ENCODE peak calls at places on chromosome 12, in nine cellular contexts. U, J, K, T, P, D, X, G and I are unnamed samples.

GRCh38 chr12:63294327-63294632 is 143.3 kb upstream of the AVPR1A start:
- DNase-seq in U (no peak), J (peak), K (no peak), T (peak), P (no peak), D (peak), X (peak), G (no peak), I (peak)

GRCh38 chr12:100221523-100221922 is 20.9 kb downstream of the ACTR6 start:
- DNase-seq in U (no peak), J (no peak), K (no peak), T (no peak), P (no peak), D (peak), X (no peak), G (no peak), I (no peak)

GRCh38 chr12:118050972-118051910 is 9.7 kb downstream of the WSB2 start:
- DNase-seq in U (no peak), J (no peak), K (no peak), T (no peak), P (no peak), D (no peak), X (no peak), G (no peak), I (no peak)

GRCh38 chr12:67449591-67450052 is 180.5 kb downstream of the CAND1 start:
- DNase-seq in U (no peak), J (no peak), K (no peak), T (no peak), P (no peak), D (no peak), X (no peak), G (no peak), I (no peak)

GRCh38 chr12:77342275-77342674 is 276.9 kb upstream of the E2F7 start:
- DNase-seq in U (no peak), J (no peak), K (no peak), T (no peak), P (no peak), D (no peak), X (no peak), G (no peak), I (no peak)

GRCh38 chr12:81417056-81417455 is 339.2 kb downstream of the ACSS3 start:
- DNase-seq in U (no peak), J (no peak), K (no peak), T (no peak), P (no peak), D (no peak), X (no peak), G (no peak), I (no peak)

GRCh38 chr12:1496162-1496925 is 98.0 kb downstream of the FBXL14 start:
- DNase-seq in U (peak), J (peak), K (no peak), T (peak), P (no peak), D (peak), X (no peak), G (no peak), I (no peak)

GRCh38 chr12:67697981-67698380 is 49.4 kb downstream of the DYRK2 start:
- DNase-seq in U (no peak), J (peak), K (no peak), T (no peak), P (no peak), D (no peak), X (no peak), G (no peak), I (peak)

GRCh38 chr12:110266980-110267620 is 13.9 kb upstream of the ATP2A2 start:
- DNase-seq in U (no peak), J (peak), K (peak), T (peak), P (peak), D (peak), X (no peak), G (no peak), I (peak)

GRCh38 chr12:22665476-22665875 is 40.5 kb downstream of the ETNK1 start:
- DNase-seq in U (no peak), J (no peak), K (no peak), T (no peak), P (no peak), D (no peak), X (no peak), G (no peak), I (no peak)

GRCh38 chr12:57517187-57517586 is 3.1 kb downstream of the DDIT3 start:
- DNase-seq in U (no peak), J (peak), K (no peak), T (peak), P (no peak), D (peak), X (no peak), G (no peak), I (peak)

GRCh38 chr12:72277415-72277814 is 5.2 kb downstream of the TRHDE start:
- DNase-seq in U (no peak), J (peak), K (no peak), T (peak), P (no peak), D (peak), X (no peak), G (no peak), I (peak)

GRCh38 chr12:106907846-106908245 is 47.9 kb upstream of the TMEM263 start:
- DNase-seq in U (no peak), J (no peak), K (no peak), T (no peak), P (no peak), D (no peak), X (no peak), G (no peak), I (no peak)

GRCh38 chr12:91126516-91126915 is 15.2 kb upstream of the LUM start:
- DNase-seq in U (no peak), J (peak), K (no peak), T (no peak), P (no peak), D (peak), X (no peak), G (no peak), I (no peak)

GRCh38 chr12:54411398-54412241 is 7.4 kb downstream of the ITGA5 start:
- DNase-seq in U (peak), J (peak), K (no peak), T (peak), P (peak), D (peak), X (peak), G (peak), I (peak)

GRCh38 chr12:105740337-105740736 is 398.4 kb downstream of the NUAK1 start:
- DNase-seq in U (no peak), J (no peak), K (peak), T (no peak), P (no peak), D (no peak), X (no peak), G (peak), I (no peak)

GRCh38 chr12:497501-498160 is 37.9 kb downstream of the B4GALNT3 start:
- DNase-seq in U (peak), J (no peak), K (peak), T (no peak), P (no peak), D (peak), X (peak), G (no peak), I (no peak)

GRCh38 chr12:42612258-42612608 is 22.7 kb upstream of the PRICKLE1 start:
- DNase-seq in U (no peak), J (peak), K (no peak), T (no peak), P (no peak), D (no peak), X (no peak), G (no peak), I (peak)

GRCh38 chr12:110546339-110546738 is 36.8 kb downstream of the PPTC7 start:
- DNase-seq in U (no peak), J (peak), K (no peak), T (peak), P (no peak), D (peak), X (peak), G (no peak), I (peak)

GRCh38 chr12:96472384-96472783 is 17.0 kb upstream of the CFAP54 start:
- DNase-seq in U (no peak), J (no peak), K (no peak), T (no peak), P (peak), D (no peak), X (no peak), G (no peak), I (no peak)

GRCh38 chr12:13135336-13136178 is 32.1 kb upstream of the GSG1 start:
- DNase-seq in U (peak), J (peak), K (no peak), T (peak), P (peak), D (peak), X (peak), G (peak), I (peak)

GRCh38 chr12:15274561-15274967 is 47.7 kb upstream of the PTPRO start:
- DNase-seq in U (no peak), J (no peak), K (no peak), T (no peak), P (no peak), D (peak), X (peak), G (no peak), I (no peak)

GRCh38 chr12:15273896-15274295 is 48.4 kb upstream of the PTPRO start:
- DNase-seq in U (no peak), J (no peak), K (no peak), T (no peak), P (no peak), D (no peak), X (no peak), G (no peak), I (no peak)

GRCh38 chr12:15265868-15266267 is 44.7 kb upstream of the RERG start:
- DNase-seq in U (no peak), J (no peak), K (no peak), T (no peak), P (no peak), D (no peak), X (no peak), G (no peak), I (no peak)

GRCh38 chr12:15268927-15269552 is 47.8 kb upstream of the RERG start:
- DNase-seq in U (peak), J (peak), K (peak), T (peak), P (peak), D (peak), X (peak), G (peak), I (peak)
- TF ChIP-seq CTCF in U (peak), J (peak), K (peak), T (peak), P (peak), D (peak), X (peak), G (peak), I (peak)

GRCh38 chr12:121858318-121858661 is 369 bp downstream of the HPD start:
- DNase-seq in U (no peak), J (no peak), K (no peak), T (no peak), P (no peak), D (no peak), X (no peak), G (no peak), I (no peak)

GRCh38 chr12:121857322-121858246 is 1.1 kb downstream of the HPD start:
- DNase-seq in U (peak), J (peak), K (peak), T (no peak), P (no peak), D (no peak), X (no peak), G (no peak), I (peak)

GRCh38 chr12:121861549-121862254 is 3.0 kb upstream of the HPD start:
- DNase-seq in U (no peak), J (peak), K (peak), T (peak), P (peak), D (no peak), X (no peak), G (peak), I (peak)

GRCh38 chr12:121858662-121859572 is at the start of gene HPD:
- DNase-seq in U (peak), J (peak), K (peak), T (peak), P (no peak), D (peak), X (peak), G (peak), I (peak)

GRCh38 chr12:121860257-121860656 is 1.6 kb upstream of the HPD start:
- DNase-seq in U (no peak), J (no peak), K (no peak), T (no peak), P (no peak), D (no peak), X (no peak), G (no peak), I (no peak)
- H3K27ac ChIP-seq in U (no peak), J (no peak), K (no peak), T (no peak), P (no peak), D (no peak), X (no peak), G (no peak), I (no peak)

GRCh38 chr12:127381043-127381668 is 885.8 kb upstream of the TMEM132C start:
- DNase-seq in U (peak), J (peak), K (peak), T (no peak), P (peak), D (peak), X (no peak), G (peak), I (peak)
- H2AFZ ChIP-seq in U (no peak), J (peak), K (peak), T (peak), P (peak), D (peak), X (peak), G (no peak), I (peak)

GRCh38 chr12:49942921-49943662 is 7.4 kb upstream of the AQP2 start:
- DNase-seq in U (peak), J (no peak), K (no peak), T (no peak), P (no peak), D (peak), X (peak), G (no peak), I (no peak)

GRCh38 chr12:49941556-49942511 is 8.7 kb upstream of the AQP2 start:
- DNase-seq in U (peak), J (no peak), K (no peak), T (no peak), P (no peak), D (no peak), X (no peak), G (no peak), I (no peak)

GRCh38 chr12:49943663-49943945 is 6.9 kb upstream of the AQP2 start:
- DNase-seq in U (no peak), J (no peak), K (no peak), T (no peak), P (no peak), D (no peak), X (no peak), G (no peak), I (no peak)

GRCh38 chr12:49944046-49944445 is 6.5 kb upstream of the AQP2 start:
- DNase-seq in U (peak), J (no peak), K (no peak), T (no peak), P (no peak), D (no peak), X (no peak), G (no peak), I (no peak)

DNA sequence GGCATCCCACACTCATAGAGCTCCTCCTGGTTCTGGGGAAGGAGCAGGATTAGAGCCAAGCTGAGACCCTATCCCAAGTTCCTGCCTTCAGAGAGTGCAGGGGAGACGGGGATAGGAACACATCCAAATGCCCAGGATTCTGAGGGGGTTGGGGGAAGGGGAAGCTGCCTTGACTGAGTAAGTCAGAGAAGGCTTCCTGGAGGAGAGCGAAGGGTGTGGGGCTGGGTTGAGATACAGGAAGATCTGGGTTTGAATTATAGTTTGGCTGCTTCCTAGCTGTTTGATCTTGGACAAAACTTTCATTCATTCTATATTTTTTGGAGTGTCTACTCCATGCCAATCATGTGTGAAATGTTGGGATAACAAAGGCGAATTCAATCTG is 8.0 kb upstream of the AQP2 start:
- DNase-seq in U (no peak), J (no peak), K (no peak), T (no peak), P (no peak), D (no peak), X (no peak), G (no peak), I (no peak)
- TF ChIP-seq CTCF in U (no peak), J (no peak), K (no peak), T (no peak), P (no peak), D (no peak), X (no peak), G (no peak), I (no peak)

GRCh38 chr12:124539084-124540041 is 28.0 kb downstream of the NCOR2 start:
- DNase-seq in U (no peak), J (no peak), K (no peak), T (no peak), P (no peak), D (no peak), X (no peak), G (no peak), I (no peak)

GRCh38 chr12:124537525-124538193 is 29.8 kb downstream of the NCOR2 start:
- DNase-seq in U (no peak), J (no peak), K (no peak), T (no peak), P (no peak), D (no peak), X (no peak), G (no peak), I (no peak)

GRCh38 chr12:124536613-124537012 is 30.8 kb downstream of the NCOR2 start:
- DNase-seq in U (no peak), J (peak), K (no peak), T (peak), P (no peak), D (no peak), X (no peak), G (no peak), I (peak)

GRCh38 chr12:124535066-124535740 is 32.2 kb downstream of the NCOR2 start:
- DNase-seq in U (no peak), J (no peak), K (no peak), T (no peak), P (no peak), D (no peak), X (no peak), G (no peak), I (no peak)

DNA sequence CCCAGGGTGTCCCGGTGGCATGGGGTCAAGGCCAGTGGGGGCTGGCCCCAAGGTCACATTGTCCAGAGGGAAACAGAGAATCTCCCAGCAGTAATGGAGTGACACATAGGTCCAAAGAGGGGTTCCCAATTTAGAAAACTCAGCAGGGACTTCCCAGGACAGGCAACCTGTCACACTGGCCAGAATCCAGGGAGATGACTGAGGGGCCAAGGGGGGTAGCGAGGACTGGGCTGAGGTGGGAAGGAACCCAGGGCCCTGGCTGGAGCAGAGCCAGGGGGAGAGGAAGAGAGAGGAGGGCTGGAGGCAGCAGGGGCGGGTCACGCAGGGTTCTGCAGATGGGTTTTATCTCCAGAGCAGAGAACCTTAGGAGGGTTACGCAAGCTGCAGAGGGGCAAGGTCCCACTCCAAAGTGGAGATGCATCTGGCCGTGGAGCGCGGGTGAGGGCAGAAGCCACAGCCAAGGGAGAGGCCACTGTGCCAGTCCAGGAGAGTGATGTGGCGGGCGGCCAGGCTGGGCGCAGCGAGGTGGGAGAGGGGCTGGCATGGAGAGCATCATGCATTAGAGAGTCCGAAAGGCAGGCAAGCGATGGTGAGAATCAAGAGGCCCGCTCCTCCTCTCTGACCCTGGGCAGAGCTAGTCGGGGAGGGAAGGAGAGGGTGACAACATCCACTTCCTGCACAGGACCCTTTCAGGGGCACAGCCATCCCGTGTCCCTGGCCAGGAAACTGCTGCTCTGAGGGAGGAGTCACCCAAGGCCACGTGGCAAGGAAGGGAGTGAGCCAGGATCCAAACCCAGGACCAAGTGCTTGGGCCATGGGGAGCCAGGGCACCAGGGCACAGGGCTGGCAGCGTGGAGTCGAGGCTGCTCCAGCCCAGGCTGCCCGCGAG is 29.0 kb downstream of the NCOR2 start:
- DNase-seq in U (no peak), J (no peak), K (no peak), T (no peak), P (no peak), D (no peak), X (no peak), G (no peak), I (no peak)
- H3K27ac ChIP-seq in U (no peak), J (no peak), K (no peak), T (no peak), P (no peak), D (no peak), X (no peak), G (no peak), I (no peak)